ENCODE peak calls at places on chromosomes 13 and 19, in four cellular contexts. L is naive B cell; D is stimulated activated CD8-positive, alpha-beta memory T cell treated with anti-CD3 and anti-CD28 coated beads, Interleukin-4, amount 100 ng/mL, for 1 hour; I is T-helper 1 cell. K is an unnamed sample.

GRCh38 chr13:113765241-113765910 is 6.3 kb downstream of the TMEM255B start:
- DNase-seq in D (no peak), I (no peak), L (no peak), K (no peak)

GRCh38 chr13:66992183-66992582 is 238.0 kb downstream of the PCDH9 start:
- DNase-seq in I (no peak), D (no peak), L (no peak), K (no peak)

GRCh38 chr13:47374741-47375140 is 477.9 kb upstream of the HTR2A start:
- DNase-seq in L (no peak), I (no peak), D (no peak), K (no peak)

GRCh38 chr19:16908759-16909158 is 20.0 kb downstream of the F2RL3 start:
- DNase-seq in D (no peak), I (no peak), L (no peak), K (no peak)

GRCh38 chr19:18006895-18007604 is 920 bp upstream of the ARRDC2 start:
- DNase-seq in I (peak), L (peak), D (peak), K (peak)

GRCh38 chr19:43755256-43755801 is 567 bp upstream of the SMG9 start:
- DNase-seq in L (peak), D (peak), I (peak), K (peak)

GRCh38 chr13:79311456-79311855 is 94.6 kb downstream of the RBM26 start:
- DNase-seq in D (no peak), L (no peak), I (no peak), K (no peak)

GRCh38 chr13:99992376-99992775 is 10.8 kb downstream of the ZIC2 start:
- DNase-seq in D (no peak), L (no peak), I (no peak), K (no peak)

GRCh38 chr13:72782717-72783116 is 784 bp downstream of the PIBF1 start:
- DNase-seq in I (no peak), D (no peak), L (no peak), K (no peak)

GRCh38 chr19:3606174-3606689 is 443 bp downstream of the TBXA2R start:
- DNase-seq in D (no peak), I (no peak), L (peak), K (peak)

GRCh38 chr19:46607441-46607841 is 6.3 kb downstream of the CALM3 start:
- DNase-seq in I (no peak), D (no peak), L (no peak), K (no peak)

GRCh38 chr13:35995136-35995535 is 136.0 kb downstream of the DCLK1 start:
- DNase-seq in I (no peak), L (no peak), D (no peak), K (no peak)

GRCh38 chr19:1854542-1855039 is 6.3 kb upstream of the REXO1 start:
- DNase-seq in D (no peak), I (no peak), L (no peak), K (no peak)

GRCh38 chr13:113400621-113401451 is 36.9 kb upstream of the GRTP1 start:
- DNase-seq in I (no peak), L (no peak), D (no peak), K (no peak)

GRCh38 chr19:47497073-47497766 is 13.2 kb upstream of the KPTN start:
- DNase-seq in I (no peak), D (no peak), L (no peak), K (peak)

GRCh38 chr19:51607920-51608562 is 22.2 kb downstream of the SIGLEC5 start:
- DNase-seq in L (peak), I (peak), D (no peak), K (peak)

GRCh38 chr13:27043013-27043412 is 128.6 kb downstream of the USP12 start:
- DNase-seq in I (no peak), D (no peak), L (no peak), K (no peak)

GRCh38 chr19:2215281-2215751 is 20.8 kb downstream of the PLEKHJ1 start:
- DNase-seq in D (no peak), I (peak), L (no peak), K (no peak)

GRCh38 chr13:46354143-46355087 is 32.6 kb downstream of the RUBCNL start:
- DNase-seq in D (no peak), L (no peak), I (no peak), K (no peak)

GRCh38 chr13:43159007-43159406 is 135.6 kb downstream of the DNAJC15 start:
- DNase-seq in L (no peak), D (no peak), I (no peak), K (no peak)

GRCh38 chr19:40223135-40223822 is 3.2 kb downstream of the CCNP start:
- DNase-seq in L (no peak), D (no peak), I (peak), K (no peak)

GRCh38 chr13:34349091-34349722 is 531.3 kb downstream of the RFC3 start:
- DNase-seq in I (no peak), L (no peak), D (no peak), K (peak)

GRCh38 chr13:24288870-24289269 is 20.5 kb upstream of the C1QTNF9 start:
- DNase-seq in I (no peak), L (no peak), D (no peak), K (no peak)

GRCh38 chr13:44199627-44200207 is 173.9 kb upstream of the SERP2 start:
- DNase-seq in D (no peak), I (no peak), L (no peak), K (no peak)

GRCh38 chr13:27018882-27019281 is 152.7 kb downstream of the USP12 start:
- DNase-seq in D (no peak), L (no peak), I (no peak), K (no peak)

GRCh38 chr19:12987781-12988180 is 7.5 kb upstream of the NFIX start:
- DNase-seq in I (no peak), D (no peak), L (no peak), K (no peak)

GRCh38 chr19:50551713-50552187 is 16.5 kb downstream of the LRRC4B start:
- DNase-seq in I (no peak), D (no peak), L (no peak), K (no peak)

GRCh38 chr19:42989851-42990250 is 36.4 kb downstream of the PSG11 start:
- DNase-seq in L (no peak), D (no peak), I (no peak), K (no peak)

GRCh38 chr13:23618341-23618740 is 48.1 kb downstream of the TNFRSF19 start:
- DNase-seq in I (no peak), L (no peak), D (no peak), K (no peak)

GRCh38 chr19:16325161-16325527 is 518 bp downstream of the KLF2 start:
- DNase-seq in L (peak), D (no peak), I (peak), K (peak)

GRCh38 chr13:28636677-28637317 is 22.1 kb upstream of the POMP start:
- DNase-seq in L (peak), D (no peak), I (no peak), K (peak)

GRCh38 chr13:36298535-36299068 is 988 bp upstream of the CCDC169 start:
- DNase-seq in D (no peak), I (no peak), L (no peak), K (no peak)

GRCh38 chr19:1567116-1567847 is 843 bp downstream of the MEX3D start:
- DNase-seq in L (no peak), I (no peak), D (no peak), K (peak)

GRCh38 chr19:17855333-17856152 is 4.2 kb upstream of the RPL18A start:
- DNase-seq in D (peak), I (peak), L (peak), K (peak)

GRCh38 chr19:29247912-29248311 is 35.0 kb upstream of the UQCRFS1 start:
- DNase-seq in L (no peak), I (no peak), D (no peak), K (no peak)

GRCh38 chr13:72341904-72342303 is 385.5 kb downstream of the MZT1 start:
- DNase-seq in D (no peak), I (no peak), L (no peak), K (no peak)